ENCODE peak calls at places on chromosomes 4 and X, in six cellular contexts. E, B, I, A, U and X are unnamed samples.

GRCh38 chrX:153494541-153495361 is at the start of gene BGN:
- DNase-seq in U (no peak), A (no peak), E (peak), I (no peak), B (peak), X (no peak)

GRCh38 chrX:15838017-15838416 is 16.6 kb downstream of the AP1S2 start:
- DNase-seq in A (peak), U (no peak), E (no peak), B (no peak), I (no peak), X (no peak)

GRCh38 chrX:42269186-42269585 is 345.8 kb upstream of the CASK start:
- DNase-seq in I (peak), B (no peak), E (no peak), A (no peak), U (no peak), X (no peak)

GRCh38 chr4:8182858-8183725 is 16.0 kb upstream of the SH3TC1 start:
- DNase-seq in B (peak), U (no peak), A (no peak), I (peak), E (no peak), X (peak)

GRCh38 chrX:118182050-118182449 is 65.4 kb upstream of the KLHL13 start:
- DNase-seq in B (no peak), U (no peak), I (no peak), E (no peak), A (no peak), X (no peak)

GRCh38 chrX:47613082-47613481 is 6.6 kb downstream of the SYN1 start:
- DNase-seq in U (no peak), E (no peak), A (no peak), B (no peak), I (no peak), X (peak)

GRCh38 chrX:43958529-43958928 is 14.7 kb downstream of the NDP start:
- DNase-seq in I (peak), E (peak), A (no peak), B (no peak), U (peak), X (peak)

GRCh38 chr4:82694106-82694505 is 104.5 kb downstream of the SCD5 start:
- DNase-seq in E (no peak), U (no peak), B (no peak), I (no peak), A (no peak), X (no peak)

GRCh38 chr4:165555302-165555701 is 176.5 kb downstream of the CPE start:
- DNase-seq in B (no peak), U (no peak), I (no peak), A (no peak), E (no peak), X (no peak)

GRCh38 chrX:33817266-33817665 is 314.8 kb downstream of the FAM47A start:
- DNase-seq in I (no peak), B (no peak), E (no peak), U (no peak), A (no peak), X (no peak)

GRCh38 chrX:41723305-41723704 is 676 bp upstream of the GPR82 start:
- DNase-seq in I (no peak), E (no peak), A (no peak), B (no peak), U (no peak), X (no peak)

GRCh38 chrX:35104626-35105025 is 162.0 kb downstream of the FAM47B start:
- DNase-seq in A (no peak), E (no peak), B (no peak), I (no peak), U (no peak), X (no peak)

GRCh38 chr4:26213317-26213716 is 107.5 kb upstream of the RBPJ start:
- DNase-seq in E (no peak), A (no peak), U (no peak), I (no peak), B (no peak), X (no peak)

GRCh38 chr4:175435437-175435836 is 376.6 kb downstream of the GPM6A start:
- DNase-seq in A (no peak), U (no peak), I (no peak), E (no peak), B (no peak), X (no peak)

GRCh38 chr4:157220026-157220881 is at the start of gene GRIA2:
- DNase-seq in B (peak), E (peak), U (peak), A (no peak), I (peak), X (no peak)